ENCODE peak calls at places on chromosomes 3 and 15, in seven cellular contexts. W, Z, P, E, S, R and Y are unnamed samples.
A peak's percentile ranks its signal among the peaks of the same experiment; 100 is the strongest.

GRCh38 chr3:122003596-122003995 is 18.5 kb downstream of the ILDR1 start:
- DNase-seq in W (no peak), Z (no peak), P (no peak), E (no peak), S (no peak), R (no peak), Y (peak; percentile 37)

GRCh38 chr3:111904376-111905241 is 45.5 kb downstream of the PHLDB2 start:
- DNase-seq in W (peak; percentile 97), Z (no peak), P (peak; percentile 70), E (no peak), S (no peak), R (no peak), Y (peak; percentile 98)

GRCh38 chr15:66014022-66014421 is 144.7 kb downstream of the RAB11A start:
- DNase-seq in W (no peak), Z (no peak), P (no peak), E (no peak), S (no peak), R (peak; percentile 70), Y (no peak)

GRCh38 chr15:50107591-50108408 is 11.2 kb downstream of the ATP8B4 start:
- DNase-seq in W (no peak), Z (no peak), P (no peak), E (no peak), S (no peak), R (no peak), Y (no peak)

GRCh38 chr3:184361932-184362667 is 590 bp downstream of the POLR2H start:
- DNase-seq in W (peak; percentile 32), Z (peak; percentile 65), P (peak; percentile 51), E (peak; percentile 80), S (no peak), R (peak; percentile 80), Y (peak; percentile 45)

GRCh38 chr3:151795276-151795675 is 18.6 kb upstream of the AADAC start:
- DNase-seq in W (peak; percentile 86), Z (no peak), P (no peak), E (no peak), S (no peak), R (no peak), Y (peak; percentile 87)

GRCh38 chr15:30924353-30924752 is 20.6 kb downstream of the FAN1 start:
- DNase-seq in W (peak; percentile 89), Z (no peak), P (no peak), E (no peak), S (no peak), R (no peak), Y (peak; percentile 69)

GRCh38 chr3:12966847-12967750 is 106.1 kb downstream of the IQSEC1 start:
- DNase-seq in W (no peak), Z (no peak), P (peak; percentile 32), E (no peak), S (no peak), R (no peak), Y (no peak)

GRCh38 chr15:89370120-89371077 is 35.8 kb upstream of the POLG start:
- DNase-seq in W (no peak), Z (no peak), P (no peak), E (no peak), S (no peak), R (no peak), Y (no peak)

GRCh38 chr3:170078620-170079281 is 41.0 kb downstream of the GPR160 start:
- DNase-seq in W (no peak), Z (no peak), P (no peak), E (no peak), S (no peak), R (peak; percentile 18), Y (no peak)

GRCh38 chr3:46713898-46714552 is 3.6 kb downstream of the PRSS50 start:
- DNase-seq in W (no peak), Z (peak; percentile 75), P (no peak), E (no peak), S (peak; percentile 7), R (peak; percentile 64), Y (no peak)

GRCh38 chr15:64536244-64536836 is 76.0 kb downstream of the ZNF609 start:
- DNase-seq in W (peak; percentile 85), Z (no peak), P (peak; percentile 90), E (no peak), S (no peak), R (no peak), Y (peak; percentile 83)

GRCh38 chr3:18989237-18989812 is 159.0 kb upstream of the KCNH8 start:
- DNase-seq in W (no peak), Z (no peak), P (no peak), E (no peak), S (no peak), R (no peak), Y (no peak)

GRCh38 chr3:100754563-100755334 is 45.5 kb downstream of the TFG start:
- DNase-seq in W (no peak), Z (no peak), P (no peak), E (no peak), S (no peak), R (peak; percentile 50), Y (no peak)

GRCh38 chr15:64596701-64597468 is 136.5 kb downstream of the ZNF609 start:
- DNase-seq in W (peak; percentile 55), Z (peak; percentile 77), P (peak; percentile 59), E (peak; percentile 39), S (peak; percentile 27), R (peak; percentile 98), Y (peak; percentile 84)

GRCh38 chr3:56881035-56881575 is 79.4 kb upstream of the ARHGEF3 start:
- DNase-seq in W (no peak), Z (no peak), P (no peak), E (no peak), S (no peak), R (no peak), Y (no peak)

GRCh38 chr15:98160236-98160635 is 199.7 kb downstream of the ARRDC4 start:
- DNase-seq in W (no peak), Z (no peak), P (no peak), E (peak; percentile 26), S (no peak), R (no peak), Y (no peak)